ENCODE peak calls at places on chromosomes 6 and 20, in eight cellular contexts. One of them, this sample, is unnamed.

GRCh38 chr6:31037692-31038091 is 27.4 kb downstream of the MUC22 start:
- DNase-seq in Karpas-422: no peak
- DNase-seq in GM18507: no peak
- DNase-seq in naive thymus-derived CD4-positive, alpha-beta T cell: no peak
- DNase-seq in HT-29: no peak
- DNase-seq in IMR-90: peak
- DNase-seq in prostate gland: no peak
- DNase-seq in NCI-H446 treated with DMSO at 0.1 percent for 48 hours: no peak
- DNase-seq in this sample: no peak

GRCh38 chr6:134176283-134176975 is 124.0 kb upstream of the SLC2A12 start:
- DNase-seq in Karpas-422: no peak
- DNase-seq in GM18507: no peak
- DNase-seq in naive thymus-derived CD4-positive, alpha-beta T cell: peak
- DNase-seq in HT-29: no peak
- DNase-seq in IMR-90: peak
- DNase-seq in prostate gland: peak
- DNase-seq in NCI-H446 treated with DMSO at 0.1 percent for 48 hours: no peak
- DNase-seq in this sample: no peak

GRCh38 chr6:139008117-139008516 is 20.1 kb upstream of the REPS1 start:
- DNase-seq in Karpas-422: no peak
- DNase-seq in GM18507: no peak
- DNase-seq in naive thymus-derived CD4-positive, alpha-beta T cell: no peak
- DNase-seq in HT-29: no peak
- DNase-seq in IMR-90: no peak
- DNase-seq in prostate gland: no peak
- DNase-seq in NCI-H446 treated with DMSO at 0.1 percent for 48 hours: no peak
- DNase-seq in this sample: no peak

GRCh38 chr6:106138151-106138550 is 52.0 kb downstream of the PRDM1 start:
- DNase-seq in Karpas-422: no peak
- DNase-seq in GM18507: no peak
- DNase-seq in naive thymus-derived CD4-positive, alpha-beta T cell: no peak
- DNase-seq in HT-29: no peak
- DNase-seq in IMR-90: no peak
- DNase-seq in prostate gland: no peak
- DNase-seq in NCI-H446 treated with DMSO at 0.1 percent for 48 hours: no peak
- DNase-seq in this sample: no peak

GRCh38 chr6:36028088-36028886 is 679 bp downstream of the MAPK14 start:
- DNase-seq in Karpas-422: peak
- DNase-seq in GM18507: no peak
- DNase-seq in naive thymus-derived CD4-positive, alpha-beta T cell: no peak
- DNase-seq in HT-29: peak
- DNase-seq in IMR-90: peak
- DNase-seq in prostate gland: peak
- DNase-seq in NCI-H446 treated with DMSO at 0.1 percent for 48 hours: no peak
- DNase-seq in this sample: peak

GRCh38 chr6:27161946-27162603 is 85.4 kb upstream of the PRSS16 start:
- DNase-seq in Karpas-422: peak
- DNase-seq in GM18507: no peak
- DNase-seq in naive thymus-derived CD4-positive, alpha-beta T cell: peak
- DNase-seq in HT-29: peak
- DNase-seq in IMR-90: peak
- DNase-seq in prostate gland: no peak
- DNase-seq in NCI-H446 treated with DMSO at 0.1 percent for 48 hours: peak
- DNase-seq in this sample: peak

GRCh38 chr6:38095054-38095453 is 275.5 kb downstream of the ZFAND3 start:
- DNase-seq in Karpas-422: no peak
- DNase-seq in GM18507: no peak
- DNase-seq in naive thymus-derived CD4-positive, alpha-beta T cell: no peak
- DNase-seq in HT-29: no peak
- DNase-seq in IMR-90: peak
- DNase-seq in prostate gland: no peak
- DNase-seq in NCI-H446 treated with DMSO at 0.1 percent for 48 hours: no peak
- DNase-seq in this sample: no peak

GRCh38 chr20:11952621-11953020 is 34.9 kb downstream of the BTBD3 start:
- DNase-seq in Karpas-422: no peak
- DNase-seq in GM18507: no peak
- DNase-seq in naive thymus-derived CD4-positive, alpha-beta T cell: no peak
- DNase-seq in HT-29: no peak
- DNase-seq in IMR-90: peak
- DNase-seq in prostate gland: no peak
- DNase-seq in NCI-H446 treated with DMSO at 0.1 percent for 48 hours: no peak
- DNase-seq in this sample: no peak

GRCh38 chr6:141152951-141153350 is 979.8 kb upstream of the GJE1 start:
- DNase-seq in Karpas-422: no peak
- DNase-seq in GM18507: no peak
- DNase-seq in naive thymus-derived CD4-positive, alpha-beta T cell: no peak
- DNase-seq in HT-29: no peak
- DNase-seq in IMR-90: no peak
- DNase-seq in prostate gland: no peak
- DNase-seq in NCI-H446 treated with DMSO at 0.1 percent for 48 hours: no peak
- DNase-seq in this sample: no peak

GRCh38 chr6:6193221-6193745 is 127.2 kb downstream of the F13A1 start:
- DNase-seq in Karpas-422: no peak
- DNase-seq in GM18507: no peak
- DNase-seq in naive thymus-derived CD4-positive, alpha-beta T cell: no peak
- DNase-seq in HT-29: no peak
- DNase-seq in IMR-90: no peak
- DNase-seq in prostate gland: no peak
- DNase-seq in NCI-H446 treated with DMSO at 0.1 percent for 48 hours: no peak
- DNase-seq in this sample: no peak

GRCh38 chr6:20661721-20662120 is 127.5 kb downstream of the CDKAL1 start:
- DNase-seq in Karpas-422: no peak
- DNase-seq in GM18507: no peak
- DNase-seq in naive thymus-derived CD4-positive, alpha-beta T cell: no peak
- DNase-seq in HT-29: peak
- DNase-seq in IMR-90: peak
- DNase-seq in prostate gland: peak
- DNase-seq in NCI-H446 treated with DMSO at 0.1 percent for 48 hours: peak
- DNase-seq in this sample: no peak

GRCh38 chr6:91678679-91679078 is 1091.8 kb upstream of the MAP3K7 start:
- DNase-seq in Karpas-422: no peak
- DNase-seq in GM18507: no peak
- DNase-seq in naive thymus-derived CD4-positive, alpha-beta T cell: no peak
- DNase-seq in HT-29: no peak
- DNase-seq in IMR-90: no peak
- DNase-seq in prostate gland: no peak
- DNase-seq in NCI-H446 treated with DMSO at 0.1 percent for 48 hours: no peak
- DNase-seq in this sample: no peak

This sample was measured in GM20000.